ENCODE peak calls at places on chromosomes 5 and 9, in eight cellular contexts. F is pancreas, R is HCT116, P is HFFc6, Z is H1, A is Caco-2, M is WTC11, V is GM20000. Y is an unnamed sample.

GRCh38 chr9:85321561-85321960 is 420.2 kb downstream of the AGTPBP1 start:
- DNase-seq in F (no peak), R (no peak), P (no peak), Z (no peak), A (no peak), M (no peak), V (no peak), Y (no peak)

GRCh38 chr9:133614056-133614455 is 4.9 kb upstream of the FAM163B start:
- DNase-seq in F (no peak), R (no peak), P (no peak), Z (no peak), A (no peak), M (no peak), V (no peak), Y (no peak)

GRCh38 chr5:128736567-128736966 is 198.5 kb upstream of the FBN2 start:
- DNase-seq in F (no peak), R (peak; percentile 4), P (no peak), Z (no peak), A (no peak), M (no peak), V (no peak), Y (peak; percentile 60)

GRCh38 chr5:123151227-123151951 is 62.3 kb downstream of the PRDM6 start:
- DNase-seq in F (no peak), R (no peak), P (no peak), Z (no peak), A (no peak), M (no peak), V (no peak), Y (no peak)

GRCh38 chr5:68251804-68252648 is 36.5 kb downstream of the PIK3R1 start:
- DNase-seq in F (no peak), R (no peak), P (peak; percentile 32), Z (no peak), A (no peak), M (no peak), V (no peak), Y (no peak)

GRCh38 chr5:40689442-40689841 is 9.7 kb downstream of the PTGER4 start:
- DNase-seq in F (no peak), R (peak; percentile 93), P (peak; percentile 95), Z (no peak), A (no peak), M (no peak), V (no peak), Y (peak; percentile 60)

GRCh38 chr5:51172853-51173635 is 210.2 kb upstream of the ISL1 start:
- DNase-seq in F (no peak), R (no peak), P (no peak), Z (peak; percentile 49), A (no peak), M (no peak), V (no peak), Y (no peak)

GRCh38 chr9:125649315-125649714 is 57.7 kb downstream of the MAPKAP1 start:
- DNase-seq in F (no peak), R (peak; percentile 74), P (peak; percentile 89), Z (no peak), A (no peak), M (no peak), V (no peak), Y (no peak)

GRCh38 chr9:109098960-109099308 is 20.8 kb downstream of the TMEM245 start:
- DNase-seq in F (no peak), R (no peak), P (no peak), Z (no peak), A (no peak), M (no peak), V (no peak), Y (no peak)

GRCh38 chr5:140148508-140148907 is 22.8 kb downstream of the IGIP start:
- DNase-seq in F (no peak), R (peak; percentile 21), P (peak; percentile 9), Z (peak; percentile 68), A (peak; percentile 20), M (peak; percentile 71), V (no peak), Y (peak; percentile 43)
- TF ChIP-seq CTCF in F (no peak), R (peak; percentile 23), P (no peak), Z (no peak), A (no peak), M (no peak), V (no peak), Y (no peak)

GRCh38 chr5:150122158-150122510 is 33.5 kb downstream of the PDGFRB start:
- DNase-seq in F (no peak), R (no peak), P (no peak), Z (peak; percentile 67), A (peak; percentile 74), M (peak; percentile 65), V (peak; percentile 84), Y (peak; percentile 62)
- TF ChIP-seq CTCF in F (no peak), R (peak; percentile 63), P (peak; percentile 58), Z (peak; percentile 74), A (peak; percentile 72), M (no peak), V (peak; percentile 39), Y (peak; percentile 57)

DNA sequence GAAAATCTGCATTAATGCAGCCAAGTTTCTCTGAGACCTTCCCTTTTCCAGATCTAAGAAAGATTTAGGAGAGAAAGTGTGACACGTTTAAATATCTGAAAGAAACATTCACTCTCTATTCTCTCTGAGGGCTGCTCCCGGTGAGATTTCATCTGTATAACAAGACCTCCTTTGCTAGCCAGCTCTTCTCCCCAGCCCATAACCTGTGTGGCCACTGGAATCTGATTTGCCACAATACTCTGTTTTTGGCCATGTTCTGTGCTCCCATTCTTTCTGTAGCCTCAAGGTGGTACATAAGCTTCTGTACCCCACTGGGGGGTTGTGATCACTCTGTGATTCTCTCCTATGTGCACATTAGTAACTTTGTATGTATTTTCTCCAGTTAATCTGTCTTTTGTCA is 291.0 kb upstream of the SEMA6A start:
- DNase-seq in F (no peak), R (no peak), P (no peak), Z (no peak), A (no peak), M (no peak), V (no peak), Y (no peak)
- TF ChIP-seq CTCF in F (no peak), R (no peak), P (no peak), Z (no peak), A (no peak), M (no peak), V (no peak), Y (no peak)

GRCh38 chr5:151459680-151460079 is 12.3 kb downstream of the SLC36A1 start:
- DNase-seq in F (no peak), R (no peak), P (peak; percentile 81), Z (no peak), A (peak; percentile 42), M (no peak), V (no peak), Y (no peak)
- TF ChIP-seq CTCF in F (no peak), R (no peak), P (peak; percentile 60), Z (no peak), A (peak; percentile 15), M (no peak), V (no peak), Y (no peak)

DNA sequence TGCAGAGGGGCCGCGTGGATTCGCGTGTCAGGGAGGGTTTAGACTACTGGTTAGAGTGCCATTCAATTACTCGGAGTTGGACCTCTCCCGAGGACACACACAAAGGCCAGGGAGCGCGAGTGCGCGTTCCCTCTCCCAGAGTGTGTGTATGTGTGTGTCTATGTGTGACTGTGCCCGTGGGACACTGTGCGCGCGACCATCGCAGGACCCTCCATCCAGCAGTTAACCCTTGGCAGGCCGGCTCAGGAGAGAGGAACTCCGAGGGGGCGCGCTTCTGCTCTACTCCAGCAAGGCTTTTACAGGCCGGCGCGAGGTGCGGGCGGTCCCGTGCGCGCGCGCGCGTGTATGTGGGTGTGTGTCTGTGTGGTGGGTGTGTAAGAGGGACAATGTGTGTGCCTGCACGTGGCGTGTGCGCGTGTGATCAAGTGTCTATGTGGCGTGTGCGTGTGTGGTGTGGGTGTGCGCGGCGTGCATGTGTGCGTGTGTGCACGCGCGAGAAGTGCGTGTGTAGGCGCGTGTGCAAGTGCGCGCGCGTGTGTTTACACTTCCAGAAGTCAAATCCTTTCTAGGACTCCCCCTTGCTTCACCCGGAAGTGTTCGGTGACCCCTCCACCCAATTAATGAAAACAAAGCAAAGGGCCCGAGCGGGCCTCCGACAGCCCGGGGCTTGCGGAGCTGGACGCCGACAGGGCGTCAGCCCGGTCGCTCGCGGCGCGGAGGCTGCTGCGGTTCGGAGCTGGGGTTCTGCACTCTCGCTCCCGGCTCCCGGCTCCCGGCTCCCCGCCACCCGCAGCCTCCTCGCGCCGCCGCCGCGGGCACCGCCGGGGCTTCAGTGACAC is 75.3 kb upstream of the TBCA start:
- DNase-seq in F (no peak), R (no peak), P (no peak), Z (peak; percentile 63), A (no peak), M (peak; percentile 57), V (peak; percentile 75), Y (peak; percentile 26)
- TF ChIP-seq CTCF in F (no peak), R (no peak), P (no peak), Z (no peak), A (no peak), M (no peak), V (no peak), Y (no peak)

Y was measured in Calu3.